ENCODE peak calls at places on chromosomes 12 and 14, in five cellular contexts. M is HepG2, A is H1, X is K562, L is GM12878. D is an unnamed sample. For H3K4me1, the result is how much of the 10 kb centered on the place peaks cover.

GRCh38 chr14:96092936-96093335 is 53.8 kb downstream of the C14orf132 start:
- DNase-seq in L (no peak), A (no peak), M (no peak), X (no peak), D (no peak)

GRCh38 chr12:62127516-62127915 is 132.7 kb upstream of the USP15 start:
- DNase-seq in L (no peak), A (no peak), M (no peak), X (no peak), D (no peak)

GRCh38 chr14:72024043-72024407 is 91.8 kb downstream of the RGS6 start:
- DNase-seq in X (peak), A (peak), L (peak), M (peak), D (peak)

GRCh38 chr12:48041591-48042423 is 37.5 kb upstream of the COL2A1 start:
- DNase-seq in M (no peak), A (no peak), L (no peak), X (no peak), D (no peak)

GRCh38 chr12:13211191-13211858 is 14.8 kb downstream of the EMP1 start:
- DNase-seq in M (no peak), X (no peak), A (no peak), L (no peak), D (no peak)

GRCh38 chr12:89270548-89270947 is 81.8 kb downstream of the DUSP6 start:
- DNase-seq in L (no peak), A (no peak), X (no peak), M (no peak), D (no peak)

GRCh38 chr14:74551903-74552371 is 58.4 kb downstream of the ISCA2 start:
- DNase-seq in A (no peak), M (no peak), L (no peak), X (no peak), D (peak)

GRCh38 chr12:6827982-6828670 is at the start of gene P3H3:
- DNase-seq in M (peak), A (peak), X (peak), L (no peak), D (peak)

GRCh38 chr12:15729097-15729496 is 60.1 kb downstream of the EPS8 start:
- DNase-seq in A (no peak), X (no peak), L (no peak), M (no peak), D (no peak)

GRCh38 chr14:20631023-20631820 is 10.3 kb downstream of the OR6S1 start:
- DNase-seq in X (peak), A (peak), M (peak), L (no peak), D (peak)

GRCh38 chr14:99413972-99414371 is 66.7 kb downstream of the SETD3 start:
- DNase-seq in L (no peak), M (no peak), A (no peak), X (no peak), D (no peak)

GRCh38 chr14:103006106-103006505 is 51.2 kb downstream of the CDC42BPB start:
- DNase-seq in A (no peak), L (no peak), M (no peak), X (no peak), D (no peak)

GRCh38 chr12:92055877-92056276 is 89.8 kb downstream of the BTG1 start:
- DNase-seq in M (no peak), X (peak), L (no peak), A (no peak), D (no peak)

GRCh38 chr14:56156096-56156495 is 37.9 kb downstream of the PELI2 start:
- DNase-seq in X (no peak), M (no peak), L (no peak), A (no peak), D (no peak)

GRCh38 chr12:108561852-108562347 is 496 bp upstream of the ISCU start:
- DNase-seq in M (no peak), L (no peak), A (no peak), X (no peak), D (no peak)

GRCh38 chr12:25186788-25187397 is 8.1 kb downstream of the DNAI7 start:
- DNase-seq in X (no peak), M (peak), A (no peak), L (peak), D (no peak)

GRCh38 chr12:5716221-5716620 is 228.8 kb downstream of the ANO2 start:
- DNase-seq in L (no peak), M (no peak), X (no peak), A (no peak), D (no peak)

GRCh38 chr12:5715076-5715475 is 230.0 kb downstream of the ANO2 start:
- DNase-seq in L (no peak), M (peak), A (no peak), X (no peak), D (no peak)

GRCh38 chr12:5710260-5710878 is 234.7 kb downstream of the ANO2 start:
- DNase-seq in X (no peak), A (no peak), L (no peak), M (no peak), D (no peak)

GRCh38 chr12:5716991-5717390 is 228.1 kb downstream of the ANO2 start:
- DNase-seq in M (no peak), X (no peak), A (no peak), L (no peak), D (no peak)

GRCh38 chr12:5713599-5714001 is 231.5 kb downstream of the ANO2 start:
- DNase-seq in L (no peak), M (no peak), X (no peak), A (no peak), D (no peak)
- H3K4me1 ChIP-seq in L (under half), M (under half), X (under half), A (under half), D (under half)

DNA sequence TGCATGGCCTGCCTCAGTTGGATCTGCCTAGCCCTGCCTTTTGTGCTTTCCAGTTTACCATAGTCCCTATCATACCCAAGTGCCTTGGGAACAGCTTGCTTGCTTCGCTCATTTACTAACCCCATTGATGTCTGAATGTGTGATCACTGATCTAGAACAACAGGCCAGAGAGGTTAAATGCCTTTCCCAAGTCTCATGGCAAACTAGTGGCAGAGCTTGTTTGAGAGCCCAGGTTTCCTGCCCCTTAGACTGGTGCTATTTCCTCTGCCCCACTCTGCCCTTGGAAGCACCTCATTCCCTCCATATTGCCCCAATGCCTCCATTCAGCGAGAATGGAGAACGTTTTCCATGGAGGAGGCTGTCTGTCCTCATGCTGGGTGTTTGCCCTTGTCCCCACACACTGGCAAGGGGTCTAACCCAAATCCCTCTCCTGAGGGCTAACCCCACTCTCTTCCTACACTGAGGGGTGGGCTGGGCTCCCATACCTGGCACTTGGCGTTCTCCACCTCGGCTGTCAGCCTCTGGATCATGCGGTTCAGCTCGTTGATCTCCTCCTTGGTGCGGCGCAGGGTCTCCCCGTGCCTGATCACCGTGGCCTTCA is 19.8 kb downstream of the KRT7 start:
- DNase-seq in M (no peak), A (no peak), X (no peak), L (no peak), D (no peak)
- TF ChIP-seq EZH2 in M (no peak), A (no peak), X (no peak), L (no peak), D (no peak)

DNA sequence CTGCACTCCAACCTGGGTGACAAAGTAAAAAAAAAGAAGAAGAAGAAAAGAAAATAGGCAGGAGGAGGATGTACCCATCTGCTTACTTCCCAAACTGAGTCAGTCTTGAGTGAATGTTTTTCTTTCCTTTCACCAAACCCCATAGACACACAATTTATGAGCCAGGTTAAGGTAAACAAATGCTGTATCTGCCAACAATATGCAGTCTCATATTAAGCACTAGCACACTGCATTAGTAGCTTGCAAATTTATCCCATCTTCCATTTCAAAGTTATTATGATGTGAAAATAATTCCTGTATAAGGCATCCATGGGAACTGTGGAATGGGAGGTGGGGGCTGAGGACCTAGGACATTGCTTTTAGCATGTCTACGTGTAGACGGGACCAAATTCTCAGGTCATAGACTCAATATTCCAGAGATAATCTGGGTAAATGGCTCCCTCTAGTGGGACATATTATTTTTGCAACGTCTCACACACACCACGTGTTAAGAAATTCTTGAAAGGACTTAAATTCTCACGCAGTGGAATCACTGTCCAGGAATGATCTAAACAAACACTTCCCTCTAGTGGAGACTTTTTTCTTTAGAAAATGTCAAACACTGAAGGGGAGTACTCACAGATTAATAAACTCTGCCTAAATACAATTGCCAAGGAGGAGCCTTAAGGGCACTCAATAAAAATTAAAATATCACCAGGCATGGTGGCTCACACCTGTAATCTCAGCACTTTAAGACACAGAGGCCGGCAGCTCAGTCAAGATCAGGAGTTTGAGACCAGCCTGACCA is 17.1 kb upstream of the OR10P1 start:
- DNase-seq in M (peak), X (peak), A (peak), L (peak), D (peak)
- TF ChIP-seq CREB1 in M (peak), X (no peak), A (peak), L (peak), D (peak)

GRCh38 chr14:34233619-34234018 is 228.4 kb downstream of the SPTSSA start:
- DNase-seq in X (no peak), M (no peak), L (no peak), A (no peak), D (no peak)

GRCh38 chr14:34232790-34233189 is 229.2 kb downstream of the SPTSSA start:
- DNase-seq in A (no peak), M (no peak), X (no peak), L (no peak), D (no peak)

GRCh38 chr14:34231626-34232025 is 230.4 kb downstream of the SPTSSA start:
- DNase-seq in M (no peak), L (no peak), A (no peak), X (no peak), D (no peak)

GRCh38 chr14:34235635-34236300 is 226.3 kb downstream of the SPTSSA start:
- DNase-seq in L (no peak), M (no peak), A (no peak), X (no peak), D (no peak)

GRCh38 chr14:34234258-34234657 is 227.8 kb downstream of the SPTSSA start:
- DNase-seq in L (no peak), M (no peak), A (no peak), X (no peak), D (no peak)
- H3K4me1 ChIP-seq in L (under half), M (under half), A (under half), X (under half), D (under half)

GRCh38 chr12:53998900-53999236 is 1.1 kb upstream of the HOXC9 start:
- DNase-seq in L (no peak), M (no peak), A (no peak), X (no peak), D (no peak)

GRCh38 chr12:53998174-53998899 is 1.6 kb upstream of the HOXC9 start:
- DNase-seq in A (no peak), M (no peak), L (no peak), X (no peak), D (no peak)

GRCh38 chr12:53996886-53997217 is 3.1 kb upstream of the HOXC9 start:
- DNase-seq in A (no peak), M (no peak), L (no peak), X (no peak), D (no peak)

GRCh38 chr12:53996188-53996885 is 3.6 kb upstream of the HOXC9 start:
- DNase-seq in A (peak), L (no peak), M (no peak), X (no peak), D (peak)

DNA sequence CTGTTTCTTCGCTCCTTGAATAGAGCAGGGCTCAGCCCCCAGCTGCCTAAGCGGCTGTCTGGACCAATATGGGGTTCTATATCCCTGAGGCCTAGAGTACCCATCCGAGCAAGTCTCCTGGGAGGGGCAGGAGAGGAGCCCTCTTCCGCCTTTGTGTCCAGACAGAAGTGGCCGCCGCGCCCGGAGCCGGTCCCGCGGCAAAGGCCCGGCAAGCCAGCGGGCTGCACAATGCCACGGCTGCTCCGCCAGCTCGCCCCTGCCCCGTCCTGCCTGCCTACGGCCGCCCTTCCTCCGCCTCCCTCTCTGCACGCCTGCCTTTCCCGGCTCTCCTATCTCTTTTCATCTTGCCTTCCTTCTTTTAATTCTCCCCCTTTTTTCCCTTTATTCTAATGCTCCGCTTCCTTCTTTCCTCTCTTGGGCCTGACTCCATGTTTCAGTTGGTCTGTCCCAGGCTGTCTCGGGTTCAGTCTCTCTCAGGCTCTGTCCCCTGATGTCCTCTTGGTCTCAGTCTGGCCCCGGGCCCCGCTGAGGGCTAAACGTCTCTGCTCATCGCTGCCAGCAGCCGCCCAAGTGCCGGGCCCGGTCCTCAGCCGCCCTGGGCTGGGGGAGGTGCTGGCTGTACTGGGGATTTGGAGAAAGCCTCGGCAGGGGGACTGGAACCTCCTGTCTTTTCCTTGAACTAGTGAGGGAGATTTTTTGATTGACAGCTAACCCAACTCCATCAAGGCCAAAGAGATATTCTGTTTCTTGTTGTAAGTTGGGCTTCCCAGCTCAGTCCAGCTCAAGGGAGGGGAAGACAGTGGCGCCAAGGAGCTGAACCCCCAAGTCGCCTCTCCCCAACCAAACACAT is 2.4 kb upstream of the HOXC9 start:
- DNase-seq in L (no peak), A (no peak), M (no peak), X (no peak), D (no peak)
- TF ChIP-seq EZH2 in L (peak), A (peak), M (no peak), X (no peak), D (peak)

GRCh38 chr14:31964490-31964889 is 112.6 kb upstream of the ARHGAP5 start:
- DNase-seq in X (no peak), M (no peak), A (no peak), L (no peak), D (no peak)

GRCh38 chr14:31955941-31956579 is 121.0 kb upstream of the ARHGAP5 start:
- DNase-seq in A (no peak), X (no peak), M (no peak), L (no peak), D (no peak)

GRCh38 chr14:31961881-31962280 is 115.2 kb upstream of the ARHGAP5 start:
- DNase-seq in X (no peak), L (no peak), M (no peak), A (no peak), D (no peak)

GRCh38 chr14:31962920-31963319 is 114.2 kb upstream of the ARHGAP5 start:
- DNase-seq in L (no peak), X (no peak), A (no peak), M (no peak), D (no peak)

DNA sequence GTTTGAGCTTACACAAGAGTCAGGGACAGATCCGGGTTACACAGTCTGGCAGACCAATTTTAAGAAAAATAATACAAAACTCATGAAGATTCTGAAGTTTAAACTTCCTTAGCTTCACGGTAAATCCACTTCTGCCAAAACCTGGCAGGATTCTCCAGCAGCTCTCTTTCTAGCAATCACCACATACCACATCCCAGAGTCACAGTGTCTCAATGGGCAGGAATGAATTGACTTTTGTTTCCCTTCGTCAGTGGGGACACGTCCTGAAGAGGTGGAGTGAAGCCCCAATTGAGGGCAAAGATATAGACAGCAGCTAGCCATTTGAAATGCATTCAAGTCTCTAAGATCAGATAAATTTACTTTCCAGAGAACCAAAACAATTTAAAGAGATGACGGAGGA is 117.1 kb upstream of the ARHGAP5 start:
- DNase-seq in A (no peak), L (no peak), M (no peak), X (no peak), D (no peak)
- TF ChIP-seq CREB1 in A (no peak), L (no peak), M (no peak), X (no peak), D (no peak)

GRCh38 chr14:57480044-57480443 is 13.6 kb downstream of the CCDC198 start:
- DNase-seq in A (no peak), L (no peak), M (no peak), X (no peak), D (no peak)
- H3K4me1 ChIP-seq in A (under half), L (under half), M (under half), X (under half), D (under half)

GRCh38 chr14:69573841-69574265 is 818 bp downstream of the CCDC177 start:
- DNase-seq in L (no peak), M (no peak), X (no peak), A (peak), D (peak)

GRCh38 chr14:69572634-69573135 is 2.0 kb downstream of the CCDC177 start:
- DNase-seq in A (peak), M (no peak), L (no peak), X (no peak), D (peak)

GRCh38 chr14:69574266-69574953 is at the start of gene CCDC177:
- DNase-seq in M (peak), X (peak), L (no peak), A (peak), D (peak)

GRCh38 chr14:69571879-69572633 is 2.6 kb downstream of the CCDC177 start:
- DNase-seq in L (no peak), X (peak), M (peak), A (peak), D (peak)

GRCh38 chr14:69573205-69573840 is 1.3 kb downstream of the CCDC177 start:
- DNase-seq in A (peak), X (no peak), L (no peak), M (no peak), D (peak)
- TF ChIP-seq EZH2 in A (no peak), X (no peak), L (no peak), M (no peak), D (peak)

GRCh38 chr14:65079201-65079600 is 23.1 kb downstream of the MAX start:
- DNase-seq in A (no peak), L (no peak), X (no peak), M (no peak), D (no peak)
- TF ChIP-seq CREB1 in A (no peak), L (no peak), X (no peak), M (no peak), D (no peak)

D was measured in GM23338.